ENCODE peak calls at places on chromosomes 13 and 19, in eight cellular contexts. M is fibroblast of pulmonary artery, V is IMR-90, Y is K562, L is transverse colon, O is tibial nerve, Z is kidney epithelial cell, T is psoas muscle. X is an unnamed sample.
A peak's percentile ranks its signal among the peaks of the same experiment; 100 is the strongest.

GRCh38 chr19:10086904-10087256 is 763 bp downstream of the SHFL start:
- DNase-seq in M (no peak), V (no peak), Y (peak; percentile 27), L (no peak), O (no peak), Z (no peak), T (peak; percentile 59), X (no peak)

GRCh38 chr19:14471436-14472187 is 3.5 kb downstream of the PTGER1 start:
- DNase-seq in M (no peak), V (no peak), Y (peak; percentile 10), L (no peak), O (no peak), Z (no peak), T (no peak), X (no peak)

GRCh38 chr19:47512183-47512947 is 2.5 kb downstream of the NAPA start:
- DNase-seq in M (peak; percentile 53), V (peak; percentile 52), Y (no peak), L (peak; percentile 77), O (no peak), Z (peak; percentile 34), T (peak; percentile 21), X (no peak)

GRCh38 chr13:44760434-44760833 is 184.3 kb upstream of the TSC22D1 start:
- DNase-seq in M (no peak), V (no peak), Y (no peak), L (no peak), O (no peak), Z (no peak), T (no peak), X (no peak)

GRCh38 chr13:50644081-50644871 is 199.2 kb downstream of the DLEU7 start:
- DNase-seq in M (no peak), V (no peak), Y (no peak), L (no peak), O (no peak), Z (no peak), T (no peak), X (no peak)

GRCh38 chr13:99086149-99086868 is 108.4 kb upstream of the DOCK9 start:
- DNase-seq in M (peak; percentile 51), V (peak; percentile 47), Y (peak; percentile 73), L (peak; percentile 60), O (no peak), Z (no peak), T (peak; percentile 72), X (no peak)

GRCh38 chr13:108460043-108460442 is 169.4 kb upstream of the MYO16 start:
- DNase-seq in M (no peak), V (no peak), Y (no peak), L (no peak), O (no peak), Z (no peak), T (no peak), X (no peak)

GRCh38 chr13:30463820-30464495 is 1.8 kb downstream of the HMGB1 start:
- DNase-seq in M (peak; percentile 69), V (peak; percentile 50), Y (peak; percentile 15), L (peak; percentile 75), O (peak; percentile 18), Z (no peak), T (peak; percentile 79), X (no peak)

GRCh38 chr19:46466536-46467199 is 4.7 kb downstream of the PNMA8A start:
- DNase-seq in M (peak; percentile 84), V (peak; percentile 92), Y (no peak), L (peak; percentile 30), O (no peak), Z (no peak), T (peak; percentile 75), X (no peak)

GRCh38 chr19:40366697-40367561 is 18.4 kb downstream of the PLD3 start:
- DNase-seq in M (peak; percentile 26), V (peak; percentile 24), Y (peak; percentile 77), L (no peak), O (no peak), Z (no peak), T (no peak), X (no peak)

GRCh38 chr13:110548891-110549794 is 12.4 kb downstream of the RAB20 start:
- DNase-seq in M (no peak), V (no peak), Y (no peak), L (no peak), O (no peak), Z (no peak), T (no peak), X (no peak)

GRCh38 chr19:4638330-4638729 is 986 bp upstream of the TNFAIP8L1 start:
- DNase-seq in M (no peak), V (no peak), Y (peak; percentile 27), L (no peak), O (no peak), Z (no peak), T (peak; percentile 82), X (no peak)

GRCh38 chr13:104586010-104586746 is 1520.0 kb upstream of the SLC10A2 start:
- DNase-seq in M (peak; percentile 89), V (peak; percentile 87), Y (no peak), L (peak; percentile 41), O (no peak), Z (peak; percentile 37), T (no peak), X (peak; percentile 30)

GRCh38 chr19:55581828-55582223 is 1.2 kb upstream of the ZNF579 start:
- DNase-seq in M (no peak), V (no peak), Y (no peak), L (no peak), O (no peak), Z (peak; percentile 82), T (no peak), X (no peak)

GRCh38 chr19:55663846-55664536 is 9.2 kb downstream of the U2AF2 start:
- DNase-seq in M (no peak), V (no peak), Y (no peak), L (no peak), O (no peak), Z (no peak), T (no peak), X (no peak)

GRCh38 chr19:37334179-37335071 is 36.5 kb upstream of the ZNF527 start:
- DNase-seq in M (peak; percentile 92), V (peak; percentile 86), Y (peak; percentile 8), L (peak; percentile 92), O (peak; percentile 76), Z (peak; percentile 74), T (peak; percentile 95), X (peak; percentile 78)

GRCh38 chr13:111058796-111059506 is 56.2 kb upstream of the ARHGEF7 start:
- DNase-seq in M (no peak), V (no peak), Y (no peak), L (no peak), O (no peak), Z (no peak), T (no peak), X (no peak)

GRCh38 chr13:50635504-50635903 is 208.0 kb downstream of the DLEU7 start:
- DNase-seq in M (peak; percentile 98), V (no peak), Y (no peak), L (peak; percentile 18), O (no peak), Z (no peak), T (no peak), X (no peak)

GRCh38 chr19:4130635-4131438 is 6.9 kb upstream of the MAP2K2 start:
- DNase-seq in M (peak; percentile 76), V (peak; percentile 90), Y (peak; percentile 71), L (peak; percentile 39), O (no peak), Z (peak; percentile 28), T (no peak), X (peak; percentile 66)

GRCh38 chr19:6712231-6712630 is 8.2 kb downstream of the C3 start:
- DNase-seq in M (no peak), V (no peak), Y (no peak), L (no peak), O (no peak), Z (no peak), T (peak; percentile 23), X (no peak)

GRCh38 chr19:6711078-6711361 is 9.4 kb downstream of the C3 start:
- DNase-seq in M (no peak), V (no peak), Y (no peak), L (no peak), O (no peak), Z (no peak), T (peak; percentile 36), X (no peak)

GRCh38 chr19:6711605-6712004 is 8.8 kb downstream of the C3 start:
- DNase-seq in M (no peak), V (no peak), Y (no peak), L (no peak), O (no peak), Z (no peak), T (peak; percentile 8), X (no peak)

GRCh38 chr19:6709549-6709948 is 10.9 kb downstream of the C3 start:
- DNase-seq in M (no peak), V (no peak), Y (no peak), L (no peak), O (no peak), Z (no peak), T (peak; percentile 13), X (no peak)

GRCh38 chr19:6710273-6711077 is 10.0 kb downstream of the C3 start:
- DNase-seq in M (no peak), V (no peak), Y (peak; percentile 35), L (no peak), O (no peak), Z (no peak), T (peak; percentile 48), X (no peak)
- TF ChIP-seq CTCF in M (no peak), V (no peak), Y (peak; percentile 17), L (no peak), O (no peak), Z (peak; percentile 30), T (no peak), X (peak; percentile 35)

GRCh38 chr13:23681253-23681652 is 111.0 kb downstream of the TNFRSF19 start:
- DNase-seq in M (peak; percentile 84), V (peak; percentile 91), Y (no peak), L (no peak), O (no peak), Z (peak; percentile 65), T (no peak), X (no peak)
- H3K4me3 ChIP-seq in M (no peak overlapping the region), V (no peak overlapping the region), Y (no peak overlapping the region), L (no peak overlapping the region), O (no peak overlapping the region), Z (no peak overlapping the region), T (no peak overlapping the region), X (no peak overlapping the region)

GRCh38 chr19:42122691-42123607 is 9.3 kb downstream of the POU2F2 start:
- DNase-seq in M (no peak), V (no peak), Y (no peak), L (no peak), O (no peak), Z (no peak), T (peak; percentile 27), X (no peak)
- TF ChIP-seq CTCF in M (peak; percentile 0), V (no peak), Y (no peak), L (no peak), O (no peak), Z (no peak), T (no peak), X (no peak)

GRCh38 chr13:36344886-36345437 is 1.2 kb downstream of the SPART start:
- DNase-seq in M (peak; percentile 34), V (no peak), Y (peak; percentile 7), L (no peak), O (no peak), Z (no peak), T (no peak), X (no peak)

GRCh38 chr13:36346222-36347083 is at the start of gene SPART:
- DNase-seq in M (peak; percentile 94), V (peak; percentile 88), Y (peak; percentile 84), L (peak; percentile 90), O (peak; percentile 92), Z (peak; percentile 61), T (peak; percentile 96), X (peak; percentile 56)

GRCh38 chr13:36343766-36344165 is 2.4 kb downstream of the SPART start:
- DNase-seq in M (no peak), V (no peak), Y (no peak), L (no peak), O (no peak), Z (no peak), T (no peak), X (no peak)

GRCh38 chr13:36345438-36346221 is 564 bp downstream of the SPART start:
- DNase-seq in M (peak; percentile 94), V (peak; percentile 92), Y (peak; percentile 39), L (peak; percentile 60), O (peak; percentile 72), Z (peak; percentile 38), T (peak; percentile 68), X (peak; percentile 78)

GRCh38 chr13:36344173-36344572 is 2.0 kb downstream of the SPART start:
- DNase-seq in M (peak; percentile 88), V (peak; percentile 70), Y (peak; percentile 19), L (peak; percentile 10), O (no peak), Z (no peak), T (no peak), X (no peak)
- H3K4me3 ChIP-seq in M (peak overlapping the region; percentile 92), V (no peak overlapping the region), Y (peak overlapping the region; percentile 68), L (no peak overlapping the region), O (no peak overlapping the region), Z (no peak overlapping the region), T (peak overlapping the region; percentile 80), X (peak overlapping the region; percentile 84)